ENCODE peak calls at places on chromosomes 2 and 18, in seven cellular contexts. One of them, this sample, is unnamed.

GRCh38 chr2:45554073-45554742 is 56.9 kb downstream of the SRBD1 start:
- DNase-seq in GM23248: peak; percentile 67
- DNase-seq in MM.1S: no peak
- DNase-seq in A673: no peak
- DNase-seq in mammary epithelial cell: peak; percentile 17
- DNase-seq in GM12878: no peak
- DNase-seq in fibroblast of lung: peak; percentile 84
- DNase-seq in this sample: no peak

GRCh38 chr2:23029111-23029510 is 355.9 kb upstream of the KLHL29 start:
- DNase-seq in MM.1S: no peak
- DNase-seq in GM12878: no peak
- DNase-seq in GM23248: no peak
- DNase-seq in mammary epithelial cell: no peak
- DNase-seq in fibroblast of lung: no peak
- DNase-seq in A673: no peak
- DNase-seq in this sample: no peak

GRCh38 chr2:143745060-143745459 is 615.8 kb downstream of the ARHGAP15 start:
- DNase-seq in A673: no peak
- DNase-seq in GM23248: no peak
- DNase-seq in mammary epithelial cell: no peak
- DNase-seq in fibroblast of lung: no peak
- DNase-seq in GM12878: no peak
- DNase-seq in MM.1S: no peak
- DNase-seq in this sample: peak; percentile 57

GRCh38 chr2:224098473-224098872 is 59.4 kb upstream of the SERPINE2 start:
- DNase-seq in GM23248: no peak
- DNase-seq in mammary epithelial cell: no peak
- DNase-seq in GM12878: no peak
- DNase-seq in A673: peak; percentile 64
- DNase-seq in MM.1S: no peak
- DNase-seq in fibroblast of lung: no peak
- DNase-seq in this sample: no peak

GRCh38 chr18:12628706-12629702 is 28.9 kb downstream of the SPIRE1 start:
- DNase-seq in A673: peak; percentile 72
- DNase-seq in fibroblast of lung: peak; percentile 83
- DNase-seq in GM12878: no peak
- DNase-seq in GM23248: peak; percentile 91
- DNase-seq in mammary epithelial cell: peak; percentile 63
- DNase-seq in MM.1S: no peak
- DNase-seq in this sample: no peak

GRCh38 chr2:237909801-237910475 is 50.5 kb downstream of the RAMP1 start:
- DNase-seq in GM23248: no peak
- DNase-seq in mammary epithelial cell: no peak
- DNase-seq in fibroblast of lung: no peak
- DNase-seq in A673: no peak
- DNase-seq in GM12878: no peak
- DNase-seq in MM.1S: no peak
- DNase-seq in this sample: no peak

GRCh38 chr2:46252891-46253659 is 44.1 kb upstream of the EPAS1 start:
- DNase-seq in MM.1S: peak; percentile 48
- DNase-seq in mammary epithelial cell: peak; percentile 80
- DNase-seq in A673: no peak
- DNase-seq in fibroblast of lung: peak; percentile 52
- DNase-seq in GM12878: no peak
- DNase-seq in GM23248: peak; percentile 70
- DNase-seq in this sample: peak; percentile 24

GRCh38 chr2:197304556-197305011 is 6.0 kb downstream of the ANKRD44 start:
- DNase-seq in fibroblast of lung: no peak
- DNase-seq in MM.1S: no peak
- DNase-seq in GM23248: no peak
- DNase-seq in mammary epithelial cell: no peak
- DNase-seq in A673: no peak
- DNase-seq in GM12878: no peak
- DNase-seq in this sample: no peak

GRCh38 chr18:48728204-48728833 is 189.5 kb downstream of the CTIF start:
- DNase-seq in GM12878: no peak
- DNase-seq in MM.1S: no peak
- DNase-seq in A673: no peak
- DNase-seq in mammary epithelial cell: peak; percentile 87
- DNase-seq in fibroblast of lung: peak; percentile 100
- DNase-seq in GM23248: peak; percentile 97
- DNase-seq in this sample: peak; percentile 66

GRCh38 chr2:158184001-158184400 is 82.3 kb downstream of the UPP2 start:
- DNase-seq in GM23248: no peak
- DNase-seq in MM.1S: no peak
- DNase-seq in mammary epithelial cell: no peak
- DNase-seq in A673: peak; percentile 9
- DNase-seq in fibroblast of lung: no peak
- DNase-seq in GM12878: no peak
- DNase-seq in this sample: no peak

GRCh38 chr18:76494181-76494540 is 881 bp downstream of the ZNF516 start:
- DNase-seq in GM12878: no peak
- DNase-seq in fibroblast of lung: peak; percentile 45
- DNase-seq in mammary epithelial cell: peak; percentile 19
- DNase-seq in MM.1S: no peak
- DNase-seq in A673: peak; percentile 60
- DNase-seq in GM23248: peak; percentile 67
- DNase-seq in this sample: no peak

GRCh38 chr2:236945431-236946016 is 140.2 kb upstream of the COPS8 start:
- DNase-seq in mammary epithelial cell: no peak
- DNase-seq in GM23248: no peak
- DNase-seq in GM12878: no peak
- DNase-seq in MM.1S: no peak
- DNase-seq in fibroblast of lung: no peak
- DNase-seq in A673: no peak
- DNase-seq in this sample: no peak

GRCh38 chr2:64424421-64424987 is 29.5 kb upstream of the LGALSL start:
- DNase-seq in mammary epithelial cell: no peak
- DNase-seq in GM12878: no peak
- DNase-seq in GM23248: no peak
- DNase-seq in fibroblast of lung: no peak
- DNase-seq in MM.1S: no peak
- DNase-seq in A673: no peak
- DNase-seq in this sample: no peak

GRCh38 chr2:216604458-216604857 is 28.8 kb upstream of the IGFBP2 start:
- DNase-seq in fibroblast of lung: no peak
- DNase-seq in MM.1S: no peak
- DNase-seq in GM23248: no peak
- DNase-seq in A673: no peak
- DNase-seq in mammary epithelial cell: no peak
- DNase-seq in GM12878: no peak
- DNase-seq in this sample: peak; percentile 40

GRCh38 chr2:69693472-69694450 is 48.2 kb upstream of the ANXA4 start:
- DNase-seq in A673: no peak
- DNase-seq in GM23248: no peak
- DNase-seq in MM.1S: no peak
- DNase-seq in mammary epithelial cell: no peak
- DNase-seq in fibroblast of lung: no peak
- DNase-seq in GM12878: peak; percentile 63
- DNase-seq in this sample: no peak

GRCh38 chr2:227759411-227760113 is 13.9 kb downstream of the SCYGR8 start:
- DNase-seq in GM23248: no peak
- DNase-seq in A673: no peak
- DNase-seq in GM12878: no peak
- DNase-seq in MM.1S: no peak
- DNase-seq in mammary epithelial cell: peak; percentile 74
- DNase-seq in fibroblast of lung: peak; percentile 56
- DNase-seq in this sample: no peak

GRCh38 chr2:108988796-108989713 is at the start of gene EDAR:
- DNase-seq in mammary epithelial cell: peak; percentile 70
- DNase-seq in GM12878: no peak
- DNase-seq in A673: peak; percentile 46
- DNase-seq in fibroblast of lung: peak; percentile 36
- DNase-seq in MM.1S: peak; percentile 15
- DNase-seq in GM23248: peak; percentile 29
- DNase-seq in this sample: peak; percentile 52

GRCh38 chr2:108983610-108984009 is 5.4 kb downstream of the EDAR start:
- DNase-seq in GM12878: no peak
- DNase-seq in A673: no peak
- DNase-seq in GM23248: no peak
- DNase-seq in MM.1S: no peak
- DNase-seq in fibroblast of lung: no peak
- DNase-seq in mammary epithelial cell: no peak
- DNase-seq in this sample: no peak

GRCh38 chr2:108993095-108993937 is 4.3 kb upstream of the EDAR start:
- DNase-seq in GM12878: no peak
- DNase-seq in MM.1S: no peak
- DNase-seq in fibroblast of lung: no peak
- DNase-seq in mammary epithelial cell: no peak
- DNase-seq in GM23248: no peak
- DNase-seq in A673: no peak
- DNase-seq in this sample: no peak

GRCh38 chr2:108987111-108987510 is 1.9 kb downstream of the EDAR start:
- DNase-seq in GM23248: no peak
- DNase-seq in GM12878: no peak
- DNase-seq in mammary epithelial cell: no peak
- DNase-seq in MM.1S: no peak
- DNase-seq in fibroblast of lung: no peak
- DNase-seq in A673: no peak
- DNase-seq in this sample: no peak

DNA sequence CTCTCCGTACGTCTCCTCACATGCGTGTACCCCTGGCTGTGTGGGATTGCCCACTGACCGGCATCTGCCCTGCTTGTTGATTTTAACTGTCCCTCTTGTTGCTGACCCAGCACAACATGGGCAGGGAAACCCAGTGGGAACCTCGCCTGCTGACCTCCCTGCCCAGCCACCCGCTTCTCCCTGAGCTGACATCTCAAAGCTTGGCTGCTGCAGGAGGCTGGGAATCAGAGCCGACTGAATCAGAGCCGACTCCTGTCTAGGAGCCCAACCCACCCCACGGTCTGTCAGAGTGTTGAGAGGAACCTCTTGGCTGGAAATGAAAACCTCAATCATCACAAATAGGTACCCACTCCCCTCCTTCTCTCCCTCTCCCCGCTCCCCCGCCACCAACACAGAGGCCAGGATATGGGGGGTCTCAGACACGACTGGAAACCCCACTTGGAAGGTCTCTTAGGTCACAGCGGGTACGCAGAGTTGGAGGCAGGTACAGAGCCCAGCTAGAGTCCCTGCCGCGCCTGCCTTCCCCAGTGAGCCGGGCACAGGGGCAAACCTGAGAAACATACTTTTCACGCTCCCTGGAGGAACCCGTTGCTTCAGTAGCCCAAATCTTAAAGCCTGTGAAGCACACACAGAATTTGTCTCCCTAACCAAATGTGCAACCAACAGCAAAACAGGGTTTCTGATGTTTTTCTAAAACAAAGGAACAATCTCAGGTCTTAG is 784 bp downstream of the EDAR start:
- DNase-seq in MM.1S: no peak
- DNase-seq in mammary epithelial cell: peak; percentile 14
- DNase-seq in fibroblast of lung: no peak
- DNase-seq in GM23248: no peak
- DNase-seq in GM12878: no peak
- DNase-seq in A673: no peak
- DNase-seq in this sample: no peak
- TF ChIP-seq EZH2 in MM.1S: no peak
- TF ChIP-seq EZH2 in mammary epithelial cell: no peak
- TF ChIP-seq EZH2 in fibroblast of lung: no peak
- TF ChIP-seq EZH2 in GM23248: no peak
- TF ChIP-seq EZH2 in GM12878: no peak
- TF ChIP-seq EZH2 in A673: no peak
- TF ChIP-seq EZH2 in this sample: no peak

DNA sequence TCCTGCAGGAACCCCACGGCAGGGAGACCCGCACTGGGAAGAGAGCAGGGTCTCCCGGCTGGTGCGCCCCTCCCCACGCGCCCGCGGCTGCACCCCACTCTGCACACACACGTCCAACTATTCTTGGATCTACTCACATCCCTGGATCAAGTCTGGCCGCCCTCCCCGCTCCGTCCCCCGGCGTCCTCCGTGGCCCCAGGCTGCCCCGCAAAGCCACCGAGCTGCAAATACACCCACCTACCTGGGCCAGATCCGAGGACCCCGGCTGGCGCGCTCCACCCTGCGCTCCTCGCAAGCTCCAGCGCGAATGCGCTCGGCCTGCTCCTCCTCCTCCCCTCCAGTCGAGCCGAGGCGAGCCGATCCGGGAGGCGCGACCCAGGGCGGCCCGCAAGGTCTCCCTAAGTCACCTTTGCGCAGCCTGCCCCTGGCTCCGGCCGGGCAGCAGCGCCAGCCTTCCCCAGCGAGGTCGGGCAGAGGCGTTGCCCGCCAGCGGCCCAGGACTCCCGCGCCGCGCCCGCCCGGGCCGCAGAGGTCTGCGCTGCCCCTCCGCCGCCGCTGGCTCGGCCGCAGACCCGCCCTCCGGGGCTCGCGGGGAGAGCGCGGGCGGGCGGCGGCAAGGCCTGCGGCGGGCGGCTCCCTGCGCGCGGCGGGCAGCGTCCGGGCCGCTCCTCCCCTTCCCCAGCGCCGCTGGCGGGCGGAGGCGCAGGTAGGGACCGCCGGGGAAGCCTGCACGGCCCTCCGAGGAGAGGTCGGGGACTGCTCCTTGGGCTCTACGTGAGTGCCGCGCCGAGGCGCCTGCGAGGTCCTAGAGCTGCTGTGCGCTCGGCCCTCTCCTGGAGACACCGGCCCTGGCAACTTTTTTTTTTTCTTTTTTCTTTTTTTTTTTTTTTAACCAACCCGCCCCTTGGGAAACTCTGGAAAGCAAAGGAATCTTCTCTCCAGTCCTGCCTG is 126.0 kb downstream of the OSBPL1A start:
- DNase-seq in mammary epithelial cell: peak; percentile 83
- DNase-seq in A673: peak; percentile 81
- DNase-seq in GM12878: no peak
- DNase-seq in fibroblast of lung: peak; percentile 84
- DNase-seq in GM23248: peak; percentile 85
- DNase-seq in MM.1S: peak; percentile 89
- DNase-seq in this sample: peak; percentile 67
- TF ChIP-seq EZH2 in mammary epithelial cell: no peak
- TF ChIP-seq EZH2 in A673: no peak
- TF ChIP-seq EZH2 in GM12878: no peak
- TF ChIP-seq EZH2 in fibroblast of lung: no peak
- TF ChIP-seq EZH2 in GM23248: no peak
- TF ChIP-seq EZH2 in MM.1S: no peak
- TF ChIP-seq EZH2 in this sample: no peak

GRCh38 chr2:172097557-172098131 is 5.1 kb downstream of the DLX2 start:
- DNase-seq in fibroblast of lung: no peak
- DNase-seq in GM12878: no peak
- DNase-seq in MM.1S: no peak
- DNase-seq in GM23248: peak; percentile 80
- DNase-seq in mammary epithelial cell: peak; percentile 50
- DNase-seq in A673: peak; percentile 62
- DNase-seq in this sample: no peak
- TF ChIP-seq EZH2 in fibroblast of lung: no peak
- TF ChIP-seq EZH2 in GM12878: no peak
- TF ChIP-seq EZH2 in MM.1S: no peak
- TF ChIP-seq EZH2 in GM23248: no peak
- TF ChIP-seq EZH2 in mammary epithelial cell: no peak
- TF ChIP-seq EZH2 in A673: no peak
- TF ChIP-seq EZH2 in this sample: no peak

DNA sequence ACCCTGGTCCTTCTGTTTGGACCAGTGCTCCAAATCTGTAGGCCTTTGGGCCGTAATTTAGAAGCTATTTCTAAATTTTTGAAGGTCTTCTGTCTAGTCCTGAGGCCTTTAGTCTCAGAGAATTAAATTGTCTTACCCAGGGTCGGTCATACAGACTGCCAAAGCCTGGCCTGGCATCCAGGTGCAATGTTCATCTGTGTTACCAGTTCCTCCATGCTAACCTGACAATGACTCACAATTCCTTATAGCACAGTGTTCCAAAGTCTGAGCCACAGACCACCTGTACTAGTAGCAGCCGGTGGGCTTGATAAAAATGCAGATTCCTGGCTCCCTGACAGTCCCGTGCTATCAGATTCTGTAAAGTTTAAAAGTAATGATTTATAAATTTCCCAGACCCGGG is 77.7 kb upstream of the MAP4K3 start:
- DNase-seq in mammary epithelial cell: no peak
- DNase-seq in fibroblast of lung: no peak
- DNase-seq in A673: no peak
- DNase-seq in GM23248: no peak
- DNase-seq in GM12878: no peak
- DNase-seq in MM.1S: no peak
- DNase-seq in this sample: no peak
- TF ChIP-seq EZH2 in mammary epithelial cell: no peak
- TF ChIP-seq EZH2 in fibroblast of lung: no peak
- TF ChIP-seq EZH2 in A673: no peak
- TF ChIP-seq EZH2 in GM23248: no peak
- TF ChIP-seq EZH2 in GM12878: no peak
- TF ChIP-seq EZH2 in MM.1S: no peak
- TF ChIP-seq EZH2 in this sample: no peak

This sample was measured in PC-9.